ENCODE peak calls at places on chromosomes 11 and 22, in nine cellular contexts. O, X, C, A, U, Z, T, G and L are unnamed samples.

GRCh38 chr22:36177160-36177559 is 16.6 kb upstream of the APOL3 start:
- DNase-seq in O (no peak), X (no peak), C (no peak), A (no peak), U (no peak), Z (no peak), T (no peak), G (no peak), L (no peak)

GRCh38 chr22:31150615-31151014 is 9.4 kb upstream of the RNF185 start:
- DNase-seq in O (no peak), X (no peak), C (no peak), A (no peak), U (no peak), Z (no peak), T (no peak), G (no peak), L (no peak)

GRCh38 chr11:131703311-131703710 is 332.9 kb downstream of the NTM start:
- DNase-seq in O (no peak), X (no peak), C (no peak), A (no peak), U (no peak), Z (no peak), T (no peak), G (no peak), L (no peak)

GRCh38 chr11:63502252-63502820 is 3.5 kb upstream of the LGALS12 start:
- DNase-seq in O (no peak), X (no peak), C (no peak), A (no peak), U (no peak), Z (no peak), T (no peak), G (no peak), L (no peak)

GRCh38 chr11:117750916-117751773 is 45.9 kb downstream of the DSCAML1 start:
- DNase-seq in O (no peak), X (peak; percentile 47), C (no peak), A (no peak), U (no peak), Z (no peak), T (no peak), G (no peak), L (no peak)

GRCh38 chr11:121420398-121420797 is 31.7 kb upstream of the SORL1 start:
- DNase-seq in O (no peak), X (no peak), C (no peak), A (no peak), U (no peak), Z (no peak), T (no peak), G (no peak), L (no peak)

GRCh38 chr11:115334932-115335788 is 169.1 kb downstream of the CADM1 start:
- DNase-seq in O (no peak), X (no peak), C (no peak), A (no peak), U (no peak), Z (no peak), T (peak; percentile 4), G (no peak), L (no peak)

GRCh38 chr11:90491466-90491865 is 268.6 kb upstream of the CHORDC1 start:
- DNase-seq in O (no peak), X (no peak), C (no peak), A (no peak), U (no peak), Z (no peak), T (no peak), G (no peak), L (no peak)

GRCh38 chr11:104254347-104254746 is 90.4 kb upstream of the PDGFD start:
- DNase-seq in O (no peak), X (no peak), C (peak; percentile 18), A (peak; percentile 11), U (no peak), Z (no peak), T (no peak), G (no peak), L (peak; percentile 3)

GRCh38 chr11:76243648-76244285 is 37.5 kb upstream of the WNT11 start:
- DNase-seq in O (no peak), X (peak; percentile 51), C (no peak), A (peak; percentile 5), U (no peak), Z (no peak), T (no peak), G (peak; percentile 30), L (no peak)

GRCh38 chr11:65745049-65745448 is 24.5 kb upstream of the RNASEH2C start:
- DNase-seq in O (no peak), X (no peak), C (no peak), A (no peak), U (no peak), Z (no peak), T (no peak), G (no peak), L (no peak)

GRCh38 chr11:124277809-124278208 is 21.6 kb downstream of the OR8G5 start:
- DNase-seq in O (no peak), X (no peak), C (no peak), A (no peak), U (no peak), Z (no peak), T (no peak), G (no peak), L (no peak)

GRCh38 chr11:79413258-79413657 is 27.6 kb downstream of the TENM4 start:
- DNase-seq in O (peak; percentile 20), X (no peak), C (peak; percentile 85), A (peak; percentile 90), U (no peak), Z (peak; percentile 91), T (peak; percentile 77), G (no peak), L (peak; percentile 95)

DNA sequence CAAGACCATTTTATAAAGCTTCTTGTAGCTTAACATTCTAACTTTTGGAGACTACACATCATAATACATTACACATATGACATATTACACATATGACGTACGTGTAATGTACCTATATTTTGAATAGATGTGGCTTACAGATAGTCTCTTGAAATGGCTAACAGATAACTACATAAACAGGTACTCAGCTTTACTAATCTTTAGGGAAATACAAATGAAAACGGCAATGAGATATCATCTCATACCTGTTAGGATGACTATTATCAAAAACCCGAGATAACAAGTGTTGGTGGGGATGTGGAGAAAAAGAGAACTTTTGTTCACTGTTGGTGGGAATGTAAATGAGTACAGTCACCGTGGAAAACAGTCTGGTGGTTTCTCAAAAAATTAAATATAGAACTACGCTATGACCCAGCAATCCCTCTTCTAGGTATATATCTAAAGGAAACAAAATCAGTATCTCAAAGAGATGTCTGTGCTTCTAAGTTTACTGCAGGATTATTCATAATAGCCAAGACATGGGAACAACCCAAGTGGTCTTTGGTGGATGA is 247.6 kb downstream of the ETS1 start:
- DNase-seq in O (no peak), X (no peak), C (no peak), A (no peak), U (no peak), Z (no peak), T (no peak), G (no peak), L (no peak)
- H3K4me3 ChIP-seq in O (no peak overlapping the region), X (no peak overlapping the region), C (no peak overlapping the region), A (no peak overlapping the region), U (no peak overlapping the region), Z (no peak overlapping the region), T (no peak overlapping the region), G (no peak overlapping the region), L (no peak overlapping the region)

GRCh38 chr22:26170112-26170492 is 840 bp downstream of the SEZ6L start:
- DNase-seq in O (no peak), X (no peak), C (no peak), A (no peak), U (no peak), Z (no peak), T (no peak), G (no peak), L (no peak)
- H3K4me3 ChIP-seq in O (peak overlapping the region; percentile 66), X (peak overlapping the region; percentile 37), C (peak overlapping the region; percentile 14), A (peak overlapping the region; percentile 61), U (no peak overlapping the region), Z (peak overlapping the region; percentile 39), T (no peak overlapping the region), G (peak overlapping the region; percentile 40), L (no peak overlapping the region)

GRCh38 chr22:39913321-39913720 is 12.4 kb downstream of the GRAP2 start:
- DNase-seq in O (no peak), X (no peak), C (no peak), A (no peak), U (no peak), Z (no peak), T (no peak), G (no peak), L (no peak)

GRCh38 chr22:39914584-39914983 is 13.7 kb downstream of the GRAP2 start:
- DNase-seq in O (no peak), X (no peak), C (no peak), A (no peak), U (no peak), Z (no peak), T (no peak), G (no peak), L (no peak)

GRCh38 chr22:39916496-39916895 is 15.6 kb downstream of the GRAP2 start:
- DNase-seq in O (no peak), X (no peak), C (no peak), A (no peak), U (no peak), Z (no peak), T (no peak), G (no peak), L (no peak)

GRCh38 chr22:39915295-39915726 is 14.4 kb downstream of the GRAP2 start:
- DNase-seq in O (no peak), X (no peak), C (no peak), A (no peak), U (no peak), Z (no peak), T (no peak), G (no peak), L (no peak)

GRCh38 chr22:39913886-39914285 is 13.0 kb downstream of the GRAP2 start:
- DNase-seq in O (no peak), X (no peak), C (no peak), A (no peak), U (no peak), Z (no peak), T (no peak), G (no peak), L (no peak)
- H3K4me3 ChIP-seq in O (no peak overlapping the region), X (no peak overlapping the region), C (no peak overlapping the region), A (no peak overlapping the region), U (no peak overlapping the region), Z (no peak overlapping the region), T (no peak overlapping the region), G (no peak overlapping the region), L (no peak overlapping the region)

DNA sequence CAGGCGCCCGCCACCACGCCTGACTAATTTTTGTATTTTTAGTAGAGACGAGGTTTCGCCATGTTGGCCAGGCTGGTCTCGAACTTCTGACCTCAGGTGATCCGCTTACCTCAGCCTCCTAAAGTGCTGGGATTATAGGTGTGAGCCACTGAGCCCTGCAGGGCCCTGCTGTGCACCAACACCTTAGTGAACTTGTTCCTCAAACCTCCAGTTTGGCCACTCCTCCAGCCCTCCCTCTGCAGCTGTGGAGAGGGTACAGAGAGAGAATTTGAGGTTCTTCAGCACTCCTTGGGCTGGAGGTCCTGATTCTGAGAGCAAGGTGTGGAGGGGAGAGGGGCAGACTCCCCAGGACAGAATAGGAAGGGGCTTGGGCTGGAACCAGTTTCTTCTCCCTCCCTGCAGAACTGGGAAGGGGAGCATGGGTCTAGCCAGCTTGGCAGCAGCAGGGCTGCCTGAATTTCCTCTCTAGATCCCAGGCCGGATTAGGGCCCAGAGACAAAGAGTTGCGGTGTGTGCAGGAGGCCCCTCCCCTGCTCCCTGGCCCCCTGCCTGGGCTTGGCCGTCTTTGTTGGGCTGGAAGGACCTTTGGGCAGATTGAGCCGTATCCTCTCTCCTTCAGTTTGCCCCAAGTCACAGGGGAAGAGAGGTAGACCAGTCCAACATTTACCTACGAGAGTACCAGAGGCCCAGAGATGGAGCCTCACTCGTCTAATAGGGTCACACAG is 2.3 kb upstream of the PEX16 start:
- DNase-seq in O (no peak), X (peak; percentile 76), C (peak; percentile 50), A (peak; percentile 12), U (no peak), Z (no peak), T (no peak), G (peak; percentile 35), L (no peak)
- H3K4me3 ChIP-seq in O (no peak overlapping the region), X (no peak overlapping the region), C (no peak overlapping the region), A (no peak overlapping the region), U (no peak overlapping the region), Z (no peak overlapping the region), T (no peak overlapping the region), G (no peak overlapping the region), L (no peak overlapping the region)